ENCODE peak calls at places on chromosomes 4 and X, in six cellular contexts. X is HFF-Myc, Q is nucleus accumbens, L is brain pericyte, A is HCT116, Z is dorsolateral prefrontal cortex. U is an unnamed sample.

GRCh38 chr4:57109847-57110634 is at the start of gene IGFBP7:
- DNase-seq in L (no peak), A (no peak), Q (no peak), Z (no peak), X (no peak), U (no peak)

GRCh38 chrX:154378059-154378798 is 866 bp upstream of the EMD start:
- DNase-seq in Q (no peak), L (no peak), Z (no peak), A (no peak), X (no peak), U (no peak)

GRCh38 chr4:118740869-118741268 is 55.7 kb downstream of the METTL14 start:
- DNase-seq in Q (no peak), L (no peak), A (peak; percentile 4), Z (no peak), X (no peak), U (no peak)

GRCh38 chr4:174352405-174352804 is 68.7 kb downstream of the CEP44 start:
- DNase-seq in Q (no peak), Z (no peak), A (no peak), L (no peak), X (no peak), U (no peak)

GRCh38 chr4:13910556-13910955 is 283.0 kb upstream of the BOD1L1 start:
- DNase-seq in L (no peak), Q (no peak), Z (no peak), A (no peak), X (no peak), U (no peak)

GRCh38 chrX:153400146-153401132 is 711 bp downstream of the PNMA6E start:
- DNase-seq in Z (no peak), Q (no peak), A (peak; percentile 35), X (no peak), L (no peak), U (no peak)

GRCh38 chrX:64206556-64207162 is 1.2 kb upstream of the AMER1 start:
- DNase-seq in Q (no peak), A (no peak), Z (no peak), L (no peak), X (no peak), U (no peak)

GRCh38 chr4:154566639-154567204 is 3.9 kb downstream of the FGB start:
- DNase-seq in X (no peak), L (no peak), Z (no peak), A (no peak), Q (no peak), U (no peak)

GRCh38 chr4:83011779-83012630 is 1.4 kb upstream of the LIN54 start:
- DNase-seq in L (no peak), Q (peak; percentile 21), X (no peak), Z (peak; percentile 36), A (no peak), U (peak; percentile 44)

GRCh38 chrX:134568617-134569016 is 89.7 kb downstream of the PLAC1 start:
- DNase-seq in X (no peak), L (no peak), A (no peak), Z (no peak), Q (no peak), U (no peak)

GRCh38 chr4:24560770-24561415 is 23.5 kb downstream of the DHX15 start:
- DNase-seq in L (no peak), A (no peak), Q (no peak), Z (no peak), X (peak; percentile 38), U (no peak)

GRCh38 chr4:86967061-86967460 is 32.2 kb downstream of the AFF1 start:
- DNase-seq in L (no peak), Q (no peak), Z (no peak), X (no peak), A (no peak), U (no peak)

U was measured in dermis microvascular lymphatic vessel endothelial cell.